ENCODE peak calls at places on chromosomes 3 and 15, in nine cellular contexts. V, W, P, F, Q, H, G, N and Z are unnamed samples.

GRCh38 chr3:169744332-169745054 is 20.4 kb downstream of the TERC start:
- DNase-seq in Q (peak; percentile 66), V (peak; percentile 67), H (peak; percentile 31), N (no peak), P (no peak), F (no peak), W (no peak), G (peak; percentile 77), Z (no peak)

GRCh38 chr15:80462836-80463512 is 58.8 kb downstream of the ARNT2 start:
- DNase-seq in H (no peak), N (no peak), V (no peak), W (no peak), Q (no peak), P (no peak), G (no peak), F (no peak), Z (no peak)

GRCh38 chr3:43957553-43957952 is 266.8 kb downstream of the ABHD5 start:
- DNase-seq in Q (no peak), W (no peak), P (no peak), H (no peak), V (no peak), F (no peak), G (no peak), N (no peak), Z (no peak)

GRCh38 chr15:49134683-49135341 is 20.6 kb downstream of the COPS2 start:
- DNase-seq in P (no peak), Q (no peak), V (no peak), G (peak; percentile 24), F (no peak), H (no peak), N (no peak), W (no peak), Z (no peak)

GRCh38 chr3:127887321-127887720 is 27.7 kb upstream of the KBTBD12 start:
- DNase-seq in F (no peak), H (no peak), Q (peak; percentile 42), P (no peak), N (no peak), W (no peak), G (no peak), V (no peak), Z (no peak)

GRCh38 chr3:66011098-66011655 is 27.5 kb downstream of the MAGI1 start:
- DNase-seq in G (no peak), F (no peak), V (no peak), N (no peak), P (no peak), Q (no peak), H (no peak), W (no peak), Z (no peak)

GRCh38 chr3:188185717-188186236 is 31.8 kb downstream of the LPP start:
- DNase-seq in G (no peak), P (no peak), N (no peak), H (no peak), Q (no peak), W (peak; percentile 62), V (peak; percentile 43), F (no peak), Z (peak; percentile 50)

GRCh38 chr15:77014137-77015081 is 19.5 kb downstream of the PSTPIP1 start:
- DNase-seq in Q (no peak), G (no peak), H (no peak), V (no peak), W (no peak), P (no peak), N (no peak), F (no peak), Z (no peak)

GRCh38 chr3:107241217-107241616 is 136.0 kb upstream of the CCDC54 start:
- DNase-seq in P (peak; percentile 49), G (peak; percentile 33), H (peak; percentile 4), N (peak; percentile 54), W (peak; percentile 37), V (peak; percentile 56), F (no peak), Q (peak; percentile 74), Z (peak; percentile 53)

GRCh38 chr3:195147649-195148121 is 123.3 kb downstream of the XXYLT1 start:
- DNase-seq in Q (no peak), N (no peak), V (peak; percentile 8), H (no peak), G (peak; percentile 75), F (no peak), W (peak; percentile 65), P (no peak), Z (peak; percentile 60)

GRCh38 chr15:84789762-84790161 is 27.4 kb upstream of the ALPK3 start:
- DNase-seq in V (no peak), W (no peak), G (no peak), N (no peak), Q (no peak), H (no peak), P (no peak), F (no peak), Z (no peak)

GRCh38 chr3:34703058-34703457 is 904.6 kb downstream of the PDCD6IP start:
- DNase-seq in W (no peak), H (no peak), N (no peak), G (no peak), F (no peak), Q (no peak), V (no peak), P (no peak), Z (no peak)

GRCh38 chr3:110243081-110243480 is 828.5 kb upstream of the NECTIN3 start:
- DNase-seq in Q (no peak), N (no peak), H (no peak), P (no peak), G (peak; percentile 80), F (no peak), W (no peak), V (peak; percentile 58), Z (no peak)

GRCh38 chr15:22735781-22736180 is 50.7 kb upstream of the NIPA1 start:
- DNase-seq in W (no peak), N (no peak), Q (peak; percentile 81), F (no peak), V (peak; percentile 46), P (no peak), H (no peak), G (peak; percentile 26), Z (no peak)

GRCh38 chr3:51637941-51638471 is 33.0 kb upstream of the TEX264 start:
- DNase-seq in V (peak; percentile 43), W (peak; percentile 35), H (peak; percentile 17), G (peak; percentile 74), N (no peak), P (peak; percentile 72), F (peak; percentile 31), Q (peak; percentile 76), Z (peak; percentile 40)

GRCh38 chr15:88274534-88275460 is 18.3 kb upstream of the NTRK3 start:
- DNase-seq in W (peak; percentile 44), V (peak; percentile 77), Q (peak; percentile 71), P (peak; percentile 91), N (peak; percentile 41), H (peak; percentile 76), F (peak; percentile 61), G (peak; percentile 46), Z (peak; percentile 42)

GRCh38 chr3:125573216-125573615 is 22.1 kb downstream of the OSBPL11 start:
- DNase-seq in P (no peak), W (no peak), V (no peak), H (no peak), N (no peak), G (no peak), F (no peak), Q (no peak), Z (no peak)

GRCh38 chr3:49896345-49896744 is 7.3 kb downstream of the MST1R start:
- DNase-seq in W (no peak), N (no peak), H (no peak), G (no peak), F (no peak), V (no peak), Q (no peak), P (no peak), Z (no peak)

GRCh38 chr3:149621218-149622005 is 36.4 kb downstream of the WWTR1 start:
- DNase-seq in H (no peak), N (no peak), W (no peak), G (peak; percentile 91), Q (peak; percentile 71), P (no peak), V (peak; percentile 74), F (no peak), Z (no peak)

GRCh38 chr3:149628957-149629670 is 28.7 kb downstream of the WWTR1 start:
- DNase-seq in F (no peak), V (peak; percentile 67), H (no peak), G (peak; percentile 71), W (no peak), N (no peak), P (no peak), Q (no peak), Z (no peak)

GRCh38 chr3:149623819-149624218 is 34.0 kb downstream of the WWTR1 start:
- DNase-seq in V (no peak), Q (no peak), F (no peak), W (no peak), G (no peak), N (no peak), P (no peak), H (no peak), Z (no peak)

GRCh38 chr3:149626671-149627070 is 31.2 kb downstream of the WWTR1 start:
- DNase-seq in F (no peak), G (no peak), W (no peak), V (no peak), P (no peak), Q (no peak), N (no peak), H (no peak), Z (no peak)

DNA sequence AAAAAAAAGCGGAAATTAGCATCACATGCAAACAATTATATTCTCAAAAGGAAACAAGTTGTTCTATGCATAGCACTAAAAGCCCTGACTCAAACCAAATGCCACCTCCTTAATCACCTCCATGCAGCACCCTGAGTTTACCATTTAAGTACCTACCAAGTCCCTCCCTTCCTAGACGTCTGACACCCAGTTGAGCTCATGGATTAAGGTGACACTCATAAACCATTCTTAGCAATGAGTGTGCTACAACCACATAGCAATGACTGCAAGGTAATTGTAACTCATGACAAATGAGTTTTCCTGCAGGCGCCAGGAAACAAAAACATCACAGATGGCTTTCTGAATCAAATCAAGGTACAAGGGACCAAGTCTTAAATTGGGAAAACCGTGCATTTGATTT is 32.0 kb downstream of the WWTR1 start:
- DNase-seq in H (no peak), Q (no peak), W (no peak), G (no peak), V (no peak), P (no peak), N (no peak), F (no peak), Z (no peak)
- H3K4me1 ChIP-seq in H (peaks cover 3% of the 10 kb centered on the region), Q (peaks cover 18% of the 10 kb centered on the region), W (peaks cover 7% of the 10 kb centered on the region), G (peaks cover 6% of the 10 kb centered on the region), V (peaks cover 27% of the 10 kb centered on the region), P (peaks cover 76% of the 10 kb centered on the region), N (peaks cover 28% of the 10 kb centered on the region), F (peaks cover 24% of the 10 kb centered on the region), Z (no peaks in the 10 kb centered on the region)

GRCh38 chr15:63969652-63970421 is 76.4 kb downstream of the DAPK2 start:
- DNase-seq in Q (no peak), F (peak; percentile 70), V (no peak), H (no peak), W (peak; percentile 84), P (no peak), G (no peak), N (no peak), Z (peak; percentile 91)
- H3K4me1 ChIP-seq in Q (no peaks in the 10 kb centered on the region), F (peaks cover 24% of the 10 kb centered on the region), V (peaks cover 23% of the 10 kb centered on the region), H (peaks cover 17% of the 10 kb centered on the region), W (peaks cover 50% of the 10 kb centered on the region), P (peaks cover 13% of the 10 kb centered on the region), G (peaks cover 13% of the 10 kb centered on the region), N (no peaks in the 10 kb centered on the region), Z (peaks cover 13% of the 10 kb centered on the region)

GRCh38 chr3:129121792-129122696 is at the start of gene RAB43:
- DNase-seq in P (peak; percentile 75), V (peak; percentile 91), G (peak; percentile 73), H (peak; percentile 96), N (peak; percentile 96), W (peak; percentile 93), Q (peak; percentile 60), F (peak; percentile 96), Z (peak; percentile 93)
- H3K4me1 ChIP-seq in P (peaks cover 27% of the 10 kb centered on the region), V (peaks cover 24% of the 10 kb centered on the region), G (peaks cover 17% of the 10 kb centered on the region), H (peaks cover 18% of the 10 kb centered on the region), N (peaks cover 11% of the 10 kb centered on the region), W (peaks cover 49% of the 10 kb centered on the region), Q (peaks cover 16% of the 10 kb centered on the region), F (peaks cover 30% of the 10 kb centered on the region), Z (peaks cover 20% of the 10 kb centered on the region)

GRCh38 chr3:197586181-197586580 is 30.4 kb upstream of the BDH1 start:
- DNase-seq in F (no peak), P (no peak), H (no peak), V (no peak), N (no peak), Q (no peak), G (no peak), W (no peak), Z (no peak)
- H3K4me1 ChIP-seq in F (peaks cover 24% of the 10 kb centered on the region), P (peaks cover 11% of the 10 kb centered on the region), H (no peaks in the 10 kb centered on the region), V (no peaks in the 10 kb centered on the region), N (no peaks in the 10 kb centered on the region), Q (no peaks in the 10 kb centered on the region), G (no peaks in the 10 kb centered on the region), W (peaks cover 8% of the 10 kb centered on the region), Z (no peaks in the 10 kb centered on the region)